ENCODE peak calls at places on chromosomes 5 and 9, in nine cellular contexts. L, W, R, P, N, K, T, M and E are unnamed samples. For H3K4me1, the result is how much of the 10 kb centered on the place peaks cover.

GRCh38 chr5:148029131-148029530 is 34.6 kb upstream of the SPINK5 start:
- DNase-seq in W (no peak), R (no peak), K (no peak), P (no peak), L (no peak), T (no peak), N (no peak), M (no peak), E (no peak)

GRCh38 chr5:178346607-178347334 is 114.2 kb upstream of the PHYKPL start:
- DNase-seq in M (no peak), R (no peak), L (no peak), T (no peak), P (no peak), W (no peak), N (no peak), K (peak), E (no peak)

GRCh38 chr5:1510631-1511030 is 13.1 kb downstream of the LPCAT1 start:
- DNase-seq in M (peak), W (no peak), N (no peak), K (peak), T (peak), P (no peak), L (no peak), R (no peak), E (no peak)

GRCh38 chr9:131868766-131869165 is 128.9 kb upstream of the RAPGEF1 start:
- DNase-seq in N (peak), M (no peak), R (no peak), L (peak), T (no peak), W (no peak), P (no peak), K (no peak), E (no peak)

GRCh38 chr9:115507148-115507547 is 389.2 kb upstream of the TNC start:
- DNase-seq in N (no peak), P (no peak), L (no peak), R (no peak), K (no peak), T (no peak), W (no peak), M (no peak), E (no peak)

GRCh38 chr9:447230-448025 is 232.8 kb downstream of the DOCK8 start:
- DNase-seq in L (no peak), W (peak), P (no peak), T (no peak), N (peak), R (peak), K (no peak), M (no peak), E (no peak)

GRCh38 chr5:107112207-107112606 is 558.5 kb downstream of the EFNA5 start:
- DNase-seq in W (no peak), M (no peak), K (no peak), P (no peak), L (no peak), R (no peak), N (no peak), T (no peak), E (no peak)

GRCh38 chr5:51544386-51544785 is 161.1 kb downstream of the ISL1 start:
- DNase-seq in R (no peak), N (no peak), M (no peak), K (no peak), L (no peak), T (no peak), W (no peak), P (no peak), E (no peak)

GRCh38 chr5:111404270-111404769 is 108.0 kb downstream of the STARD4 start:
- DNase-seq in P (no peak), M (no peak), W (no peak), L (no peak), T (no peak), K (no peak), N (no peak), R (no peak), E (no peak)

GRCh38 chr9:93452710-93453046 is 703 bp downstream of the FAM120AOS start:
- DNase-seq in N (no peak), P (no peak), M (no peak), R (no peak), L (peak), K (no peak), T (no peak), W (peak), E (peak)

GRCh38 chr9:20622330-20623020 is at the start of gene MLLT3:
- DNase-seq in K (peak), M (peak), P (peak), L (peak), R (peak), T (peak), N (peak), W (peak), E (peak)

GRCh38 chr9:20619492-20619860 is 2.8 kb downstream of the MLLT3 start:
- DNase-seq in K (no peak), P (no peak), W (no peak), L (no peak), N (no peak), T (no peak), M (no peak), R (no peak), E (no peak)

GRCh38 chr9:20621553-20622329 is 558 bp downstream of the MLLT3 start:
- DNase-seq in R (peak), L (peak), P (peak), M (peak), K (peak), T (peak), W (no peak), N (peak), E (peak)

GRCh38 chr9:20623021-20623747 is 885 bp upstream of the MLLT3 start:
- DNase-seq in T (peak), R (peak), K (peak), M (peak), W (no peak), P (no peak), L (peak), N (peak), E (peak)

DNA sequence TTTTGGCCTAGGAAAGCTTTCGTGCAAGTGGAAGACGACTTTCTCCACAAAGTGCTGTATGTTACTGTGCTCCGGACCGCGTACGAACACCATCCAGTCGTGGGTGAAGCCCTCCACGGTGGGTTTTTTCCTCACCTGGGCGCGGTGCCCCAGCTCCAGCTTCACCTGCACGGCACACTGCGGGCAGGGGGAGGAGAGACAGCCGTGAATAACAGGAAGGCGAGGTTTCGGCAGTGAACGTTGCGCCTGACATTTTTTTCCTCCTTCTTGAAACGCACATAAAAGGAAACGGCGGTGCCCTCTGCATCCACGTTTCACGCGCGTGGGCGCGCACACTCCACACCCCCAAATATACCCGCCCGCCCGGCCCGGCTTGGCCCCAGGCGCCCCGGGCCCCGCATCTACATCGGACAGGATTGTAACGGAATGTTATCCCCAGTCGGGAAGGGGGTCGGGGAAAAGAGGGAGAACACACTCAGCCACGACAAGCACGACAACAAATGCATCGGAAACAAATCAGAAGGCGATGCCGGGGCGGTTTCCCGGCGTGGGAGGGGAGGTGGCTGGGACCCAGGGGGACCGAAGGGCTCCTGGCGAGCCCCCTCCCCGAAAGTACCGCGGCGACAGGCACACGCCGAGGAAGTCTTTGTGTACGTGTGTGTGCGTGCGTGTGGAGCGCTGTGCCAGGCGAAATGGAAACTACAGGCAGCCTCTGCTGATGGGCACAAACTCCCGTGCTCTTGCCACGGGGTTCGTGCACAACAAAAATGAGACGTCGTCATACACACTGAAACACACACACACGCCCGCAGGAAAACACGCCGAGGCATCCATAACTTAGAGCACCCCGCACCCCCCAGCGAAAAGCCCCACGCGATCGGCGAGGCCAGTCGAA is 1.4 kb downstream of the MLLT3 start:
- DNase-seq in W (no peak), R (peak), L (peak), K (peak), T (peak), P (peak), M (peak), N (peak), E (no peak)
- H3K4me1 ChIP-seq in W (under half), R (under half), L (under half), K (under half), T (under half), P (under half), M (under half), N (under half), E (under half)

DNA sequence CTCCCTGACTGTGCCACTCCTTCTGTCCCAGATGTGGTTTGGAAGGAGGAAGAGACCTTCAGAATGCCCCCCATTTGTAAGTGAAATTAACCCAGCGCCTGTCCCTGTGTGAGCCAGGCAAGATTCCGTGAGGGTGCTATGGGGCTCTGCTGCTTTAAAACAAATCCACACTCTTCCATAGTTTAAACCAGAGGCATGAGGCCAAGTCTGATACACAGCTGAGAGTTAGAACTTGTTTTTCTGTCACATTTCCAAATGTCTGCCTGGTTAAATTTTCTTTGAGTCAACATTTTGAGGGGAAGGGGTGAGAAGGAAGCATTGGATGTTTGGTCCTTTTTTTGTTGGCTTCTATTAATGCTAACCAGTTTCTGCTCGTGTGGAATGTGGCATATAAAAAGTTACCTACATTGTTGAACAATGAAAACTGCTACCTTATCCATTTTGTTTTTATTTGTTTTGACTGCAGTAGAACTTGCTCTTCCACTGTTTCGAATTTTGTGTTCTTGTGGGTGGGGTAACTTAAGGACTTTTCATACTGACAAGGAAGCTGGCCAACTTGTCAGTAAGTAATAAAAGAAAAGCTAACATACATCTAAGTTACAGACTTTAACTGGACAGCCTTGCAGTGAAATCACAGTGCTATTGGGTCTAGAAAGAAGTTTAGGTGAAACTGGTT is 12.9 kb downstream of the RGMB start:
- DNase-seq in W (no peak), T (no peak), K (no peak), R (no peak), N (no peak), P (no peak), M (no peak), L (no peak), E (no peak)
- H3K4me1 ChIP-seq in W (under half), T (under half), K (under half), R (under half), N (under half), P (under half), M (under half), L (half or more), E (under half)

GRCh38 chr5:113202904-113203716 is 226.5 kb downstream of the DCP2 start:
- DNase-seq in T (no peak), L (peak), K (no peak), N (peak), W (peak), R (no peak), P (peak), M (no peak), E (no peak)
- H3K4me1 ChIP-seq in T (under half), L (under half), K (under half), N (under half), W (under half), R (under half), P (under half), M (under half), E (under half)

DNA sequence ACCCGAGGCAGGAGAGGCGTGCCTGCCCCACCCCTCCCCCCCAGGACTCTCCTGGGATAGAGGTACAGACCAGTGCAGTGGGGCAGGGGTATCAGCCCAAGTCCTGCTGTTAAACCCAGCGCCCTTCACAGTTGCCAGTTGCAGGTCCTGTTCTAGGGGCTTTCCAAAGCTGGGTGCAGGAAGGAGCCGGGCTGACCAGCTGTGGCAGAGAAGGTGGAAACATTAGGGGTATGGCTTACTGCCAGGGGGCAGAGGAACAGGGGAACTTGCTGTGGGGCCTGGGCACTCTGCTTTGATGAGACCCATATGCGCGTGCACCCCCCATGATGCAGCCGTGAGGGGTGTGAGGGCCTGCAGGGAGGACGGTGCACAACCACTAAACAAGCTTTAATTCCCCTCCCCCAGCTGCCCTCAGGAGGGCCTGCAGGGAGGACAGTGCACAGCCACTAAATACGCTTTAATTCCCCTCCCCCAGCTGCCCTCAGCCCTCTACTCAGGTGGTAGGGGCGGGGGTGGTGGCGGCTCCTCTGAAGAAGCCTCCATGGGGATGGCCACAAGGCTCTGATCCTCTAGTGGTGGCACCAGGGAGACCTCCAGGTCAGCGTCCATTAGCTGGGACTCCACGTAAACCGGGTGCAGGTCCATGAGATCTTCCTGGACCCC is 766 bp upstream of the LRRC26 start:
- DNase-seq in K (no peak), M (no peak), T (no peak), R (no peak), W (no peak), N (no peak), P (no peak), L (no peak), E (no peak)
- H3K4me1 ChIP-seq in K (under half), M (under half), T (half or more), R (under half), W (half or more), N (under half), P (under half), L (under half), E (under half)